ENCODE peak calls at places on chromosomes 5 and 9, in six cellular contexts. F is heart right ventricle, L is coronary artery, H is astrocyte, O is dorsolateral prefrontal cortex, V is gastrocnemius medialis. X is an unnamed sample.

GRCh38 chr5:138819065-138819464 is 56.1 kb downstream of the LRRTM2 start:
- DNase-seq in F (no peak), L (no peak), H (no peak), O (no peak), V (peak), X (no peak)

GRCh38 chr5:76999451-76999850 is 30.8 kb upstream of the AGGF1 start:
- DNase-seq in F (no peak), L (no peak), H (peak), O (no peak), V (no peak), X (peak)

GRCh38 chr9:1722404-1722803 is 292.7 kb upstream of the SMARCA2 start:
- DNase-seq in F (no peak), L (no peak), H (no peak), O (no peak), V (no peak), X (no peak)

GRCh38 chr5:96565843-96566242 is 96.3 kb upstream of the CAST start:
- DNase-seq in F (no peak), L (no peak), H (peak), O (no peak), V (no peak), X (peak)

GRCh38 chr9:24036459-24036858 is 210.4 kb upstream of the ELAVL2 start:
- DNase-seq in F (no peak), L (no peak), H (no peak), O (no peak), V (no peak), X (no peak)

GRCh38 chr9:81492710-81493447 is 196.5 kb downstream of the TLE1 start:
- DNase-seq in F (no peak), L (no peak), H (peak), O (no peak), V (no peak), X (peak)

GRCh38 chr9:133842174-133842573 is 104.0 kb upstream of the SARDH start:
- DNase-seq in F (no peak), L (no peak), H (no peak), O (no peak), V (peak), X (no peak)

GRCh38 chr9:76370656-76371055 is 23.6 kb downstream of the RFK start:
- DNase-seq in F (no peak), L (no peak), H (no peak), O (no peak), V (no peak), X (no peak)

GRCh38 chr9:91724068-91724440 is 226.0 kb downstream of the ROR2 start:
- DNase-seq in F (no peak), L (no peak), H (no peak), O (no peak), V (no peak), X (no peak)

GRCh38 chr9:133990366-133991210 is 1.5 kb downstream of the VAV2 start:
- DNase-seq in F (no peak), L (peak), H (peak), O (no peak), V (no peak), X (peak)

GRCh38 chr5:1685076-1685475 is 114.6 kb downstream of the MRPL36 start:
- DNase-seq in F (no peak), L (no peak), H (no peak), O (no peak), V (no peak), X (no peak)

GRCh38 chr5:150122536-150123481 is 32.8 kb downstream of the PDGFRB start:
- DNase-seq in F (no peak), L (peak), H (no peak), O (no peak), V (no peak), X (no peak)

GRCh38 chr5:150124111-150124557 is 31.5 kb downstream of the PDGFRB start:
- DNase-seq in F (no peak), L (no peak), H (no peak), O (no peak), V (no peak), X (no peak)

GRCh38 chr5:150120617-150121447 is 34.5 kb upstream of the CSF1R start:
- DNase-seq in F (no peak), L (peak), H (no peak), O (no peak), V (no peak), X (no peak)

GRCh38 chr5:150121448-150122157 is 34.0 kb downstream of the PDGFRB start:
- DNase-seq in F (no peak), L (peak), H (no peak), O (no peak), V (no peak), X (no peak)

DNA sequence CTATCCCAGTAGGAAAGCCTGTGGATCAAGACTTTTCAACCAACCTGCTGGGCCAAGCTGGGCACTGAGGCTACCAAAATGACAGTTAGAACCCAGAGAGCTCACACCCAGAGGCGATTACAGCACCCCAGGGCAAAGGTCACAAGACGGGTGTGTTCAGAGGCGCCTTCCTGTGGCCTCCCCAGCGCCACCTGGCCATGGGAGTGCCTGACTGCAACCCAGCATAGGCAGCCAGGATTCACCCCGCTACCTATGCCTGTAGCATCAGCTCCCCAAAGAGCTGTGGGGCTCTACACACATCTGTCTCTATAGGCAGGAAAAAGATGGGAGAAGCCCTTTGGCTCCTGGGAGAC is 33.5 kb downstream of the PDGFRB start:
- DNase-seq in F (no peak), L (peak), H (no peak), O (no peak), V (no peak), X (no peak)
- TF ChIP-seq CTCF in F (peak), L (no peak), H (no peak), O (no peak), V (no peak), X (peak)

DNA sequence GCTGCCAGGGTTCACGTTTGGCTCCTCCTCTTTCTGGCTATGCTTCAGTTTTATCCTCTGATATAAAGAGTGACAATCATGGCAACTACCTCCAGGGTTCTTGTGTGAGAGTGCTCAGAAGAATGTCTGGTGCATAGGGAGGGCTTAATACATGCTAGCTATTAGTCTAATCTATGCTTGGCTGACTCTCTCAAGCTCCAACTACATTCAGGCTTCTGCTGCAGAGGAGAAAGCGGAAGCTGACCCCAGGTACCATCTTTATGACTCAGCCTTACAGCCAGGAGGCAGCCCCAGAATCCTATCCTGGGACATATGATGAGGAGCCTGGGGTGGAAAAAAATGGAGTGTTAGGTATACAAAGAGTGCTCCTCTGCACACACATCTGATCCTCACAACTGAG is 32.1 kb upstream of the RASGRF2 start:
- DNase-seq in F (no peak), L (no peak), H (no peak), O (no peak), V (no peak), X (no peak)
- H3K4me3 ChIP-seq in F (no peak), L (no peak), H (no peak), O (no peak), V (no peak), X (no peak)

DNA sequence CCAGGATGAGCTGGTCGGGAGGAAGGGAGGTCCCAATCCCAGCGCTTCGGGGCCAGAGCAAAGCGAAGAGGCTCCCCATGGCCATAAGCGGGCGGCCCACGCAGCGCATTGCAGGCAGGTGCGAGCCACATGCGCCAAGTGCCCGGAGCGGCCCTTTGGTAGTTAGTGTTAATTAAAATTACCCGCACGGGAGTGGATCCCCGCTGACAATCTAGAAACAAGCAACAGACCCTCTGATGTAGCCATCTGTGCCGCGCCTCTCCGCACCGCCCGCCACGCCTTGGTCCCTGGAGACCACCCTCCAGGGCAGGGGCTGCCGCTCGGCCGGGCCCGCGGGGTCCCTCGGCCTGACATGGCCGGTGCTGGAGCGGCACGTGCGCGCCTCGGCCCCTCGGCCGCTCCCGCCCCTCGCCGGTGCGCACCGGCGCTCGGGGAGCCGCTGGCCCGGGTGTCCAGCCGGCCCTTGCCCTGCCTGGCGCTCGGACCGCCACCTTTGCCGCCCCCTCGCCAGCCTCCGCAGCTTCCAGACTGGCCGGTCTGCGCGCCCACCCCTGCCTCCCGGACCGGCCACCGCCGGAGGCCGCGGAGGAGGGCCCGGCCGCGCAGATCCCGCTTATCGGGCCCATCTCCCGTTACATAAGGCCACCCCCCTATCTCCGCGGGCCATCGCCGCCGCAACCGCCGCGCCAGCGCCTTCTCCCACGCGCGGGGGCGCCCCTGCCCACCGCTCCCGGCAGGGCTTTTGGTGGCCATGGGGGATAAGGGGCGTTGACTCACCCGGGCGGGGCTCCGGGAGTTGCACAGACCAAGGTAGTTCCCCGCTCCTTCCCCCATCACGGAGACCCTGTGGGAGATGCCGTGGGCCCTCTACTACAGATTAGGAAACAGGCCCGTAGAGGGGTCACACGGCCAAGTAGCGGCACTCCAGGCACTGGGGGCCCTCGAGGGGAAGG is 1.9 kb upstream of the IL13 start:
- DNase-seq in F (no peak), L (peak), H (no peak), O (no peak), V (no peak), X (peak)
- TF ChIP-seq CTCF in F (peak), L (no peak), H (no peak), O (peak), V (no peak), X (no peak)

GRCh38 chr9:115593587-115594091 is 475.7 kb upstream of the TNC start:
- DNase-seq in F (peak), L (no peak), H (no peak), O (no peak), V (no peak), X (peak)

GRCh38 chr9:115595951-115596742 is 478.2 kb upstream of the TNC start:
- DNase-seq in F (no peak), L (no peak), H (peak), O (no peak), V (no peak), X (peak)

GRCh38 chr9:115596743-115597080 is 478.8 kb upstream of the TNC start:
- DNase-seq in F (no peak), L (no peak), H (peak), O (no peak), V (no peak), X (no peak)

GRCh38 chr9:115594551-115594950 is 476.6 kb upstream of the TNC start:
- DNase-seq in F (no peak), L (no peak), H (no peak), O (no peak), V (no peak), X (peak)

DNA sequence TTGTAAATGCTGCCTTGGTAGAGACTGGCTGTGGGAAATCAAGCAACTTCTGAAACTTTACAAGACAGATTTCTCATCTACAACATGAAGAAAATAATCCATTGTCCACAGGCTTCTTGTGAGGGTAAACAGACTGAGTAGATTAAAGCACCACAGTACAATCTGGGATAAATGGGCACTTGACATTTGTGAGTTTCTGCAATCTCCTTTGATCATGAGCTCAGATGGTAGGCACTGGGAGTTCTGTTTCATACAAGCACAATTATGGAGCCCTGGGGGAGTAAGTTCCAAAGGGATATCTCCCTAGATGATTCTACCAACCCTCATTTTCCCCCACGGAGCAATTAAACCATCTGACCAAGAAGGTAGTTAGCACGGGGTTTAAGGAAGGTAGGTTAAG is 479.4 kb upstream of the TNC start:
- DNase-seq in F (no peak), L (no peak), H (no peak), O (no peak), V (no peak), X (no peak)
- H3K4me3 ChIP-seq in F (no peak), L (no peak), H (peak), O (no peak), V (no peak), X (peak)

DNA sequence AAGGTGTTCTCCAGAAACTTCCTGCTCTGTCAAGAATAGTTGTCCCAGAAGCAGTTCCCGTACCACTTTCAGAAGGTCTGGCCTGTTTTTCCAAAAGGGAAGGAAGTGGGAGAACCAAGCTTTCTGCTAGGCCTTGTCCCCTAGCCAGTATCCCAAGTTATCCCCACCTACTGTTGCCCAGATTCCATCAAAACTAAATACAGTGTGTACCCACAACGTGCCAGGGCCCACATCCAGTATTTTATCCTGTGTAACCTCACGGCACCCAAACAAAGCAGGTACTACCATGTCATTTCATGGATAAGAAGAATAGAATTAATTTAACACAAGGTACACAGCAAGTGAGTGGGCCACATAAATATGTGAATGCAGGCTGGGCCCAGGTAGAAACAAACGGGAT is 126.2 kb downstream of the CDK5RAP2 start:
- DNase-seq in F (no peak), L (no peak), H (no peak), O (no peak), V (no peak), X (no peak)
- TF ChIP-seq CTCF in F (no peak), L (no peak), H (no peak), O (no peak), V (no peak), X (no peak)

DNA sequence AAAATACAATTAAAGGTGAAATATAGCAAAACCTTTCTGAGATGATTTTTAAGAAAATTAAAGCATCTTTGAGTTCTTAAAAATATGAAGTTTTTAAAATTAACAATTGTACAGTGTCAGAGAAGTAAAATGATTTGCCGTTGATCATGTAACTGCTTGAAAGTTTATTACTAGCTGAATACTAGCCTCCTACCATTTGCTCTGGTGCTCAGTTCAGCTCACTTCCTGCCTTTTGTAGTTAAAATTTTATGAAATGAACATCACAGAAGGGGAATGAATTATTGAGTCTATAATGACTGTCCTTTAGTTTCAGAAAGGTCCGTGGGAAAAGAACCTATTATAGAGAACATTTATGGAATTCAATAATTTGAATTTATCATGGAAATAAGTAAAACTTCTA is 9.7 kb downstream of the YTHDC2 start:
- DNase-seq in F (no peak), L (no peak), H (no peak), O (no peak), V (no peak), X (no peak)
- H3K4me3 ChIP-seq in F (no peak), L (no peak), H (no peak), O (no peak), V (no peak), X (no peak)

DNA sequence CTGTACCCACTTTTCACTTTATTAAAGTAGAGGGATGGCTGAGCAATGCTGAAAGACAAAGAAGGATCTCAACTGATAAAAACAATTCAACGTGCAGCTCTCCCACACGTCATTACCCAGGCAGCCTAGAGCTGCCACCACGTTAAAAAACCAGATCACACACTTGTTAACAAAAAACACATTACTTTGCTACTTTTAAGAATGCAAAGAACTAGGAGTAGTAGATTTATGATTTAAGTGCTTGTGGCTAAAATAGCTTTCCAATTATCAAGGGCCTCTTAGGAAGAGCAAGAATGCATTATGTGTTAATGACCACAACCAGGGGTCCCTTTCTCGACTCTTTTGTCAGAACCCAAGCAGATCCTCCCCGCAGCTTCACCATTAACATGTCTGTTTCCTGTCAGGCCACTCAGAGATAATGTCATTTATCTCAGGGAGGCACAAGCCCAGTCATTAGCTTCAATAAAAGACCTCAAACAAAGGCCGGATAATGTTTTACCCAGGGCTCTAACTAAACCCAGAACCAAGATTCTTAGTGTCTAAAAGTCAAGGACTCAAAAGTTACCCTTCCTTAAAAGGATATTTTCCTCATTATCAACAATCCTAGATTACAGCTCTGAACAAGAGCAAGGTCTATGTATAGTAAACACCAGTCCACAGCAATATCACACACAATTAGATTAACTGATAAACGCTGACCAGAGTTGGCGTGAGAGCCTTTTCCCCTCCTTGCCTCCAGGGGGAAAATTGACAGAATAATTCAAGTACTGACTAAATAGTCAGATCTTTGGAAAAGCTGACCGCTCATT is 7.5 kb downstream of the ZNF608 start:
- DNase-seq in F (no peak), L (no peak), H (no peak), O (no peak), V (no peak), X (peak)
- TF ChIP-seq CTCF in F (peak), L (no peak), H (peak), O (no peak), V (no peak), X (no peak)

GRCh38 chr9:18936094-18936871 is 96.7 kb downstream of the SAXO1 start:
- DNase-seq in F (no peak), L (no peak), H (no peak), O (no peak), V (no peak), X (no peak)
- H3K4me3 ChIP-seq in F (no peak), L (no peak), H (no peak), O (no peak), V (no peak), X (no peak)

GRCh38 chr9:109010676-109011655 is 2.3 kb downstream of the CTNNAL1 start:
- DNase-seq in F (peak), L (no peak), H (peak), O (no peak), V (no peak), X (peak)
- TF ChIP-seq CTCF in F (no peak), L (no peak), H (no peak), O (no peak), V (no peak), X (no peak)